ENCODE peak calls at places on chromosome 12, in six cellular contexts. Q, G, N, E, W and Y are unnamed samples.

GRCh38 chr12:15179672-15180071 is 41.5 kb downstream of the RERG start:
- DNase-seq in Q (no peak), G (no peak), N (no peak), E (no peak), W (no peak), Y (no peak)

GRCh38 chr12:120013659-120014380 is 24.8 kb downstream of the BICDL1 start:
- DNase-seq in Q (no peak), G (peak; percentile 30), N (no peak), E (no peak), W (no peak), Y (peak; percentile 50)

GRCh38 chr12:15714256-15714655 is 74.9 kb downstream of the EPS8 start:
- DNase-seq in Q (no peak), G (no peak), N (no peak), E (no peak), W (no peak), Y (no peak)

GRCh38 chr12:34311337-34311736 is 289.0 kb downstream of the ALG10 start:
- DNase-seq in Q (no peak), G (no peak), N (no peak), E (no peak), W (no peak), Y (no peak)

GRCh38 chr12:632102-632696 is 31.0 kb downstream of the NINJ2 start:
- DNase-seq in Q (no peak), G (no peak), N (no peak), E (no peak), W (no peak), Y (no peak)

GRCh38 chr12:89706551-89707348 is 1.9 kb downstream of the ATP2B1 start:
- DNase-seq in Q (peak; percentile 62), G (peak; percentile 12), N (no peak), E (peak; percentile 30), W (no peak), Y (peak; percentile 37)

GRCh38 chr12:108069766-108070165 is 59.3 kb upstream of the WSCD2 start:
- DNase-seq in Q (no peak), G (no peak), N (no peak), E (no peak), W (no peak), Y (no peak)

GRCh38 chr12:26255893-26256645 is 60.7 kb downstream of the SSPN start:
- DNase-seq in Q (no peak), G (no peak), N (no peak), E (no peak), W (no peak), Y (no peak)

GRCh38 chr12:75953312-75953906 is 78.2 kb downstream of the PHLDA1 start:
- DNase-seq in Q (no peak), G (no peak), N (no peak), E (peak; percentile 28), W (no peak), Y (no peak)

GRCh38 chr12:39692258-39692853 is 72.8 kb upstream of the ABCD2 start:
- DNase-seq in Q (no peak), G (peak; percentile 3), N (no peak), E (no peak), W (no peak), Y (peak; percentile 2)

GRCh38 chr12:57096099-57096572 is 7.2 kb downstream of the NAB2 start:
- DNase-seq in Q (peak; percentile 48), G (no peak), N (no peak), E (no peak), W (no peak), Y (peak; percentile 33)

GRCh38 chr12:79344855-79345840 is 345.6 kb downstream of the PAWR start:
- DNase-seq in Q (peak; percentile 50), G (peak; percentile 68), N (no peak), E (peak; percentile 50), W (no peak), Y (peak; percentile 43)

GRCh38 chr12:49832836-49833421 is 4.7 kb upstream of the NCKAP5L start:
- DNase-seq in Q (no peak), G (no peak), N (no peak), E (no peak), W (no peak), Y (no peak)

GRCh38 chr12:58915634-58916033 is 4.7 kb downstream of the LRIG3 start:
- DNase-seq in Q (peak; percentile 34), G (no peak), N (no peak), E (peak; percentile 55), W (no peak), Y (peak; percentile 65)

GRCh38 chr12:102755271-102755670 is 161.8 kb downstream of the PAH start:
- DNase-seq in Q (no peak), G (no peak), N (no peak), E (no peak), W (no peak), Y (no peak)

GRCh38 chr12:115570271-115570777 is 707.2 kb downstream of the MED13L start:
- DNase-seq in Q (no peak), G (no peak), N (no peak), E (no peak), W (no peak), Y (no peak)

GRCh38 chr12:6639151-6639773 is 3.5 kb upstream of the LPAR5 start:
- DNase-seq in Q (no peak), G (no peak), N (no peak), E (no peak), W (no peak), Y (no peak)

GRCh38 chr12:56996793-56997545 is 9.4 kb downstream of the ZBTB39 start:
- DNase-seq in Q (no peak), G (no peak), N (no peak), E (no peak), W (no peak), Y (no peak)

GRCh38 chr12:95218852-95219171 is 1.2 kb downstream of the VEZT start:
- DNase-seq in Q (no peak), G (peak; percentile 54), N (no peak), E (peak; percentile 38), W (no peak), Y (peak; percentile 65)

GRCh38 chr12:74689071-74689655 is 151.5 kb downstream of the ATXN7L3B start:
- DNase-seq in Q (peak; percentile 4), G (peak; percentile 50), N (no peak), E (peak; percentile 11), W (no peak), Y (peak; percentile 12)

GRCh38 chr12:131229426-131230339 is 276.0 kb downstream of the ADGRD1 start:
- DNase-seq in Q (no peak), G (no peak), N (no peak), E (no peak), W (no peak), Y (peak; percentile 18)

GRCh38 chr12:50598321-50598862 is 93.6 kb downstream of the DIP2B start:
- DNase-seq in Q (no peak), G (no peak), N (no peak), E (no peak), W (no peak), Y (no peak)

GRCh38 chr12:105382771-105383632 is 52.5 kb downstream of the C12orf75 start:
- DNase-seq in Q (peak; percentile 43), G (peak; percentile 59), N (no peak), E (peak; percentile 49), W (no peak), Y (peak; percentile 78)

GRCh38 chr12:67145692-67146091 is 123.5 kb upstream of the CAND1 start:
- DNase-seq in Q (no peak), G (no peak), N (no peak), E (no peak), W (no peak), Y (no peak)

GRCh38 chr12:18595406-18595805 is 142.4 kb downstream of the PLCZ1 start:
- DNase-seq in Q (no peak), G (no peak), N (no peak), E (no peak), W (no peak), Y (no peak)

GRCh38 chr12:123384318-123384993 is 524 bp downstream of the KMT5A start:
- DNase-seq in Q (no peak), G (peak; percentile 35), N (no peak), E (peak; percentile 37), W (no peak), Y (peak; percentile 13)